ENCODE peak calls at places on chromosome 10, in nine cellular contexts. I is foreskin melanocyte; S is T follicular helper cell; M is activated CD8-positive, alpha-beta T cell treated with anti-CD3 and anti-CD28 coated beads, Interleukin-2, amount 10 ng/mL, durations not matched to agents 7 days and 5 days; N is thoracic aorta; K is naive thymus-derived CD4-positive, alpha-beta T cell; B is stimulated activated CD4-positive, alpha-beta T cell treated with anti-CD3 and anti-CD28 coated beads, Interleukin-2, amount 100 ng/mL, for 48 hours; Q is NCI-H1417; U is HEK293T. X is an unnamed sample.

GRCh38 chr10:125175807-125176206 is 15.4 kb upstream of the CTBP2 start:
- DNase-seq in I (no peak), S (no peak), M (no peak), N (no peak), K (no peak), B (no peak), Q (no peak), U (no peak), X (no peak)

GRCh38 chr10:18310761-18311160 is 170.5 kb downstream of the CACNB2 start:
- DNase-seq in I (no peak), S (no peak), M (no peak), N (no peak), K (no peak), B (no peak), Q (no peak), U (no peak), X (no peak)

GRCh38 chr10:86969421-86970041 is 1.2 kb downstream of the ADIRF start:
- DNase-seq in I (no peak), S (no peak), M (no peak), N (no peak), K (no peak), B (no peak), Q (no peak), U (no peak), X (peak; percentile 45)

GRCh38 chr10:103086799-103087198 is 106.3 kb downstream of the NT5C2 start:
- DNase-seq in I (no peak), S (no peak), M (no peak), N (no peak), K (no peak), B (no peak), Q (no peak), U (no peak), X (no peak)

GRCh38 chr10:3080608-3081007 is 13.3 kb downstream of the PFKP start:
- DNase-seq in I (no peak), S (no peak), M (no peak), N (no peak), K (no peak), B (no peak), Q (no peak), U (no peak), X (no peak)

GRCh38 chr10:113059001-113059780 is 109.1 kb downstream of the TCF7L2 start:
- DNase-seq in I (peak; percentile 71), S (no peak), M (no peak), N (no peak), K (no peak), B (no peak), Q (no peak), U (no peak), X (no peak)

GRCh38 chr10:17123062-17123661 is 6.4 kb downstream of the CUBN start:
- DNase-seq in I (no peak), S (no peak), M (no peak), N (no peak), K (no peak), B (no peak), Q (no peak), U (no peak), X (no peak)

GRCh38 chr10:70849582-70850016 is 33.9 kb downstream of the SGPL1 start:
- DNase-seq in I (peak; percentile 76), S (no peak), M (no peak), N (no peak), K (no peak), B (no peak), Q (no peak), U (no peak), X (no peak)

GRCh38 chr10:96688789-96689188 is 31.5 kb downstream of the PIK3AP1 start:
- DNase-seq in I (no peak), S (no peak), M (no peak), N (no peak), K (no peak), B (no peak), Q (no peak), U (no peak), X (no peak)

X was measured in Right ventricle myocardium superior.